ENCODE peak calls at places on chromosomes 2 and 18, in four cellular contexts. R is D341Med, A is HuH-7, P is nucleus accumbens. L is an unnamed sample.
A peak's percentile ranks its signal among the peaks of the same experiment; 100 is the strongest.

GRCh38 chr2:116879646-116880045 is 934.8 kb upstream of the DDX18 start:
- DNase-seq in R (no peak), P (no peak), A (no peak), L (no peak)

GRCh38 chr2:170475878-170476277 is 239.3 kb upstream of the SP5 start:
- DNase-seq in A (no peak), P (no peak), R (no peak), L (no peak)

GRCh38 chr2:180664507-180664906 is 315.9 kb upstream of the UBE2E3 start:
- DNase-seq in P (no peak), A (no peak), R (no peak), L (no peak)

GRCh38 chr2:72003796-72004195 is 143.9 kb downstream of the CYP26B1 start:
- DNase-seq in A (no peak), P (no peak), R (no peak), L (no peak)

GRCh38 chr18:79819951-79820351 is 22.2 kb downstream of the KCNG2 start:
- DNase-seq in R (peak; percentile 34), P (no peak), A (no peak), L (no peak)

GRCh38 chr2:168622559-168622958 is 166.5 kb downstream of the CERS6 start:
- DNase-seq in P (no peak), A (peak; percentile 37), R (no peak), L (no peak)

GRCh38 chr2:86048888-86049287 is 56.8 kb downstream of the POLR1A start:
- DNase-seq in A (no peak), P (no peak), R (no peak), L (no peak)

GRCh38 chr2:7292154-7292553 is 374.9 kb downstream of the RNF144A start:
- DNase-seq in A (no peak), P (no peak), R (no peak), L (no peak)

GRCh38 chr2:165868211-165868610 is 74.2 kb upstream of the GALNT3 start:
- DNase-seq in P (no peak), A (no peak), R (no peak), L (peak; percentile 90)

GRCh38 chr2:95383635-95384027 is 18.9 kb upstream of the FAHD2A start:
- DNase-seq in P (no peak), A (no peak), R (no peak), L (no peak)

GRCh38 chr18:37430346-37431076 is 135.1 kb downstream of the CELF4 start:
- DNase-seq in P (no peak), R (peak; percentile 77), A (no peak), L (peak; percentile 31)

GRCh38 chr2:180663016-180663471 is 317.4 kb upstream of the UBE2E3 start:
- DNase-seq in A (no peak), P (no peak), R (no peak), L (no peak)

GRCh38 chr2:2838548-2838845 is 507.4 kb upstream of the MYT1L start:
- DNase-seq in P (no peak), A (no peak), R (no peak), L (no peak)

GRCh38 chr2:18829331-18829902 is 240.0 kb upstream of the NT5C1B start:
- DNase-seq in P (no peak), R (no peak), A (no peak), L (no peak)

GRCh38 chr2:105415007-105415406 is 16.2 kb upstream of the FHL2 start:
- DNase-seq in A (no peak), P (no peak), R (no peak), L (no peak)

GRCh38 chr2:201924453-201924852 is 109.2 kb upstream of the FZD7 start:
- DNase-seq in R (no peak), P (no peak), A (peak; percentile 39), L (no peak)

GRCh38 chr2:218422403-218423086 is 3.6 kb downstream of the VIL1 start:
- DNase-seq in R (no peak), A (no peak), P (no peak), L (no peak)

GRCh38 chr2:43032248-43032893 is 194.0 kb downstream of the ZFP36L2 start:
- DNase-seq in R (no peak), A (no peak), P (no peak), L (no peak)

GRCh38 chr18:61949946-61950345 is 57.1 kb upstream of the RNF152 start:
- DNase-seq in A (no peak), R (no peak), P (no peak), L (no peak)

GRCh38 chr2:232689152-232689910 is 7.8 kb upstream of the GIGYF2 start:
- DNase-seq in P (no peak), A (no peak), R (peak; percentile 68), L (peak; percentile 70)